ENCODE peak calls at places on chromosomes 12 and 14, in nine cellular contexts. U is NCI-H1092, S is activated gamma-delta T cell, K is G401, J is adrenal gland, Y is fibroblast of pulmonary artery, Q is sciatic nerve, A is fibroblast of lung, G is IMR-90. T is an unnamed sample.

GRCh38 chr12:68162374-68162773 is 2.8 kb upstream of the IFNG start:
- DNase-seq in Y (no peak), Q (no peak), G (no peak), K (no peak), A (no peak), J (no peak), U (no peak), S (no peak), T (no peak)

GRCh38 chr12:50087995-50088394 is 2.9 kb downstream of the SMARCD1 start:
- DNase-seq in Y (peak), Q (no peak), A (peak), G (peak), J (no peak), U (no peak), K (no peak), S (no peak), T (peak)

GRCh38 chr14:36973806-36974442 is 198.5 kb downstream of the SLC25A21 start:
- DNase-seq in S (no peak), A (peak), K (no peak), U (no peak), Y (peak), J (no peak), G (peak), Q (no peak), T (peak)

GRCh38 chr12:69484428-69484827 is 14.2 kb downstream of the FRS2 start:
- DNase-seq in Y (no peak), J (no peak), Q (no peak), U (no peak), G (no peak), A (no peak), K (no peak), S (no peak), T (no peak)

GRCh38 chr12:22255097-22255496 is 79.4 kb downstream of the ST8SIA1 start:
- DNase-seq in A (peak), S (no peak), G (peak), U (no peak), Q (no peak), Y (no peak), K (peak), J (no peak), T (no peak)

GRCh38 chr12:120836119-120836684 is 68.0 kb downstream of the SPPL3 start:
- DNase-seq in G (no peak), Q (no peak), S (no peak), Y (no peak), K (peak), J (no peak), U (no peak), A (no peak), T (no peak)

GRCh38 chr12:131287015-131287937 is 333.6 kb downstream of the ADGRD1 start:
- DNase-seq in Y (no peak), J (peak), S (no peak), G (no peak), A (no peak), K (no peak), Q (peak), U (no peak), T (no peak)

GRCh38 chr14:68856572-68856971 is 63.7 kb upstream of the ZFP36L1 start:
- DNase-seq in U (no peak), G (no peak), J (no peak), S (no peak), A (no peak), Y (no peak), K (no peak), Q (no peak), T (no peak)

GRCh38 chr12:126936181-126936851 is 1330.7 kb upstream of the TMEM132C start:
- DNase-seq in Y (no peak), K (peak), G (no peak), S (no peak), Q (no peak), U (no peak), J (peak), A (no peak), T (no peak)

GRCh38 chr12:110670161-110670701 is 18.7 kb downstream of the HVCN1 start:
- DNase-seq in J (no peak), A (no peak), Y (no peak), S (no peak), Q (no peak), K (no peak), G (no peak), U (no peak), T (no peak)

GRCh38 chr14:70622111-70622712 is 19.5 kb upstream of the TTC9 start:
- DNase-seq in Y (peak), G (peak), K (peak), A (peak), J (no peak), S (no peak), U (peak), Q (no peak), T (peak)

GRCh38 chr14:79724934-79725717 is 486.2 kb downstream of the DIO2 start:
- DNase-seq in S (no peak), K (no peak), Y (no peak), G (no peak), A (no peak), U (no peak), J (no peak), Q (no peak), T (no peak)

GRCh38 chr12:68425998-68426397 is 93.8 kb upstream of the MDM1 start:
- DNase-seq in J (no peak), U (no peak), Y (peak), S (no peak), Q (no peak), A (peak), G (peak), K (no peak), T (peak)

GRCh38 chr12:79063258-79063657 is 198.7 kb downstream of the SYT1 start:
- DNase-seq in Y (peak), Q (no peak), J (no peak), G (peak), A (peak), K (no peak), S (no peak), U (no peak), T (peak)

GRCh38 chr12:9943244-9943643 is 11.1 kb upstream of the CLEC2A start:
- DNase-seq in U (no peak), Y (no peak), G (no peak), K (peak), S (no peak), Q (no peak), J (no peak), A (no peak), T (no peak)

GRCh38 chr14:102217987-102218421 is 78.3 kb downstream of the WDR20 start:
- DNase-seq in U (no peak), S (no peak), G (no peak), Q (no peak), Y (no peak), A (no peak), K (no peak), J (peak), T (no peak)

GRCh38 chr12:125403145-125403789 is 338.0 kb downstream of the AACS start:
- DNase-seq in G (peak), K (peak), U (peak), A (peak), S (no peak), J (no peak), Y (peak), Q (no peak), T (peak)

GRCh38 chr12:122725452-122725851 is 5.2 kb downstream of the HCAR1 start:
- DNase-seq in G (no peak), A (no peak), U (no peak), K (no peak), S (no peak), J (no peak), Y (no peak), Q (no peak), T (no peak)

GRCh38 chr12:124919646-124920352 is 5.3 kb upstream of the UBC start:
- DNase-seq in Q (no peak), A (peak), G (peak), K (peak), S (no peak), Y (peak), J (peak), U (no peak), T (no peak)

GRCh38 chr14:22739423-22739822 is 27.1 kb upstream of the OXA1L start:
- DNase-seq in K (no peak), A (no peak), U (no peak), J (no peak), Q (no peak), G (no peak), Y (peak), S (no peak), T (no peak)

GRCh38 chr14:34857689-34858449 is 17.3 kb downstream of the BAZ1A start:
- DNase-seq in A (no peak), K (no peak), U (no peak), J (no peak), Q (no peak), S (no peak), G (no peak), Y (no peak), T (no peak)

GRCh38 chr14:38839743-38840375 is 263.2 kb downstream of the SEC23A start:
- DNase-seq in J (no peak), Q (no peak), K (no peak), G (no peak), Y (peak), U (no peak), A (peak), S (no peak), T (peak)

GRCh38 chr12:91852646-91853045 is 293.0 kb downstream of the BTG1 start:
- DNase-seq in G (no peak), Q (no peak), A (peak), Y (no peak), J (no peak), K (no peak), S (no peak), U (no peak), T (no peak)

GRCh38 chr12:95642583-95642982 is 91.3 kb upstream of the USP44 start:
- DNase-seq in A (no peak), K (no peak), U (no peak), G (no peak), J (no peak), S (no peak), Y (no peak), Q (no peak), T (no peak)

GRCh38 chr12:122997343-122998250 is 17.1 kb downstream of the ARL6IP4 start:
- DNase-seq in Q (no peak), U (no peak), Y (no peak), S (no peak), J (no peak), K (no peak), A (no peak), G (no peak), T (no peak)

T was measured in brain microvascular endothelial cell.